ENCODE peak calls at places on chromosomes 4 and X, in four cellular contexts. E is tibial nerve, Z is lower lobe of right lung, A is nephron progenitor cell. S is an unnamed sample.

GRCh38 chr4:121192500-121192899 is 28.4 kb upstream of the TNIP3 start:
- DNase-seq in E (no peak), Z (no peak), A (peak), S (no peak)

GRCh38 chrX:110561036-110561435 is 202.4 kb downstream of the RTL9 start:
- DNase-seq in E (no peak), Z (no peak), A (no peak), S (no peak)

GRCh38 chr4:25567253-25567652 is 88.4 kb upstream of the SLC34A2 start:
- DNase-seq in E (no peak), Z (no peak), A (no peak), S (no peak)

GRCh38 chr4:14926368-14926767 is 75.9 kb upstream of the CPEB2 start:
- DNase-seq in E (no peak), Z (no peak), A (no peak), S (no peak)

GRCh38 chrX:154696328-154697045 is 43.1 kb upstream of the CTAG2 start:
- DNase-seq in E (no peak), Z (no peak), A (no peak), S (no peak)

GRCh38 chrX:69182818-69183375 is 17.6 kb upstream of the PJA1 start:
- DNase-seq in E (no peak), Z (no peak), A (no peak), S (no peak)

GRCh38 chrX:119145241-119145653 is 17.6 kb upstream of the KIAA1210 start:
- DNase-seq in E (no peak), Z (no peak), A (peak), S (no peak)

GRCh38 chr4:20356565-20356964 is 104.9 kb downstream of the SLIT2 start:
- DNase-seq in E (no peak), Z (no peak), A (peak), S (no peak)

GRCh38 chr4:87559090-87559837 is 30.1 kb upstream of the SPARCL1 start:
- DNase-seq in E (no peak), Z (no peak), A (peak), S (no peak)

GRCh38 chr4:42478941-42479340 is 81.7 kb downstream of the SHISA3 start:
- DNase-seq in E (no peak), Z (no peak), A (no peak), S (no peak)

GRCh38 chr4:55635760-55636621 is at the start of gene NMU:
- DNase-seq in E (no peak), Z (peak), A (peak), S (no peak)

GRCh38 chr4:175456131-175456530 is 355.9 kb downstream of the GPM6A start:
- DNase-seq in E (no peak), Z (no peak), A (no peak), S (no peak)

GRCh38 chr4:181679754-181680153 is 563.4 kb upstream of the TENM3 start:
- DNase-seq in E (no peak), Z (no peak), A (no peak), S (no peak)

GRCh38 chr4:80173387-80173786 is 23.9 kb upstream of the PRDM8 start:
- DNase-seq in E (no peak), Z (no peak), A (no peak), S (peak)

GRCh38 chr4:172142331-172142738 is 329.1 kb downstream of the GALNTL6 start:
- DNase-seq in E (no peak), Z (no peak), A (no peak), S (no peak)